ENCODE peak calls at places on chromosomes 12 and 14, in seven cellular contexts. One of them, this sample, is unnamed. For H3K36me3, the result is how much of the 10 kb centered on the place peaks cover.

GRCh38 chr14:95943699-95944098 is 67.1 kb downstream of the TUNAR start:
- DNase-seq in endothelial cell of umbilical vein: no peak
- DNase-seq in esophagus muscularis mucosa: no peak
- DNase-seq in SK-N-SH: peak
- DNase-seq in stomach: no peak
- DNase-seq in GM23338: peak
- DNase-seq in prostate gland: no peak
- DNase-seq in this sample: no peak

GRCh38 chr12:117119592-117120198 is 20.5 kb upstream of the TESC start:
- DNase-seq in endothelial cell of umbilical vein: no peak
- DNase-seq in GM23338: peak
- DNase-seq in prostate gland: no peak
- DNase-seq in stomach: no peak
- DNase-seq in esophagus muscularis mucosa: no peak
- DNase-seq in SK-N-SH: peak
- DNase-seq in this sample: no peak

GRCh38 chr14:24803933-24804494 is 170.0 kb upstream of the GZMB start:
- DNase-seq in SK-N-SH: no peak
- DNase-seq in endothelial cell of umbilical vein: no peak
- DNase-seq in GM23338: no peak
- DNase-seq in esophagus muscularis mucosa: no peak
- DNase-seq in stomach: no peak
- DNase-seq in prostate gland: no peak
- DNase-seq in this sample: no peak

GRCh38 chr12:80208081-80208480 is 108.7 kb downstream of the OTOGL start:
- DNase-seq in esophagus muscularis mucosa: no peak
- DNase-seq in prostate gland: no peak
- DNase-seq in stomach: no peak
- DNase-seq in endothelial cell of umbilical vein: no peak
- DNase-seq in GM23338: no peak
- DNase-seq in SK-N-SH: no peak
- DNase-seq in this sample: no peak

GRCh38 chr12:2264622-2265306 is 212.0 kb downstream of the CACNA1C start:
- DNase-seq in stomach: no peak
- DNase-seq in prostate gland: no peak
- DNase-seq in esophagus muscularis mucosa: no peak
- DNase-seq in endothelial cell of umbilical vein: no peak
- DNase-seq in SK-N-SH: no peak
- DNase-seq in GM23338: no peak
- DNase-seq in this sample: peak

GRCh38 chr12:3035815-3036702 is 41.1 kb upstream of the TSPAN9 start:
- DNase-seq in stomach: no peak
- DNase-seq in endothelial cell of umbilical vein: peak
- DNase-seq in prostate gland: no peak
- DNase-seq in GM23338: peak
- DNase-seq in SK-N-SH: peak
- DNase-seq in esophagus muscularis mucosa: no peak
- DNase-seq in this sample: no peak

GRCh38 chr14:67371247-67372148 is 11.4 kb downstream of the EIF2S1 start:
- DNase-seq in prostate gland: no peak
- DNase-seq in stomach: no peak
- DNase-seq in GM23338: no peak
- DNase-seq in esophagus muscularis mucosa: no peak
- DNase-seq in endothelial cell of umbilical vein: peak
- DNase-seq in SK-N-SH: no peak
- DNase-seq in this sample: no peak

GRCh38 chr14:24710403-24711063 is 76.5 kb upstream of the GZMB start:
- DNase-seq in prostate gland: peak
- DNase-seq in esophagus muscularis mucosa: peak
- DNase-seq in SK-N-SH: peak
- DNase-seq in stomach: peak
- DNase-seq in GM23338: peak
- DNase-seq in endothelial cell of umbilical vein: peak
- DNase-seq in this sample: peak

GRCh38 chr14:73977896-73978295 is 27.8 kb downstream of the COQ6 start:
- DNase-seq in GM23338: no peak
- DNase-seq in esophagus muscularis mucosa: no peak
- DNase-seq in SK-N-SH: no peak
- DNase-seq in endothelial cell of umbilical vein: no peak
- DNase-seq in stomach: no peak
- DNase-seq in prostate gland: no peak
- DNase-seq in this sample: no peak

GRCh38 chr12:39451977-39452376 is 9.1 kb upstream of the KIF21A start:
- DNase-seq in esophagus muscularis mucosa: no peak
- DNase-seq in SK-N-SH: no peak
- DNase-seq in GM23338: peak
- DNase-seq in stomach: no peak
- DNase-seq in prostate gland: no peak
- DNase-seq in endothelial cell of umbilical vein: no peak
- DNase-seq in this sample: no peak

GRCh38 chr12:113298861-113299545 is 35.9 kb downstream of the SLC8B1 start:
- DNase-seq in SK-N-SH: no peak
- DNase-seq in prostate gland: no peak
- DNase-seq in stomach: no peak
- DNase-seq in esophagus muscularis mucosa: no peak
- DNase-seq in GM23338: no peak
- DNase-seq in endothelial cell of umbilical vein: no peak
- DNase-seq in this sample: no peak

GRCh38 chr14:73833530-73834257 is 17.9 kb upstream of the PTGR2 start:
- DNase-seq in stomach: no peak
- DNase-seq in SK-N-SH: no peak
- DNase-seq in prostate gland: no peak
- DNase-seq in endothelial cell of umbilical vein: no peak
- DNase-seq in GM23338: peak
- DNase-seq in esophagus muscularis mucosa: no peak
- DNase-seq in this sample: no peak

GRCh38 chr12:116620085-116620734 is 61.0 kb downstream of the MAP1LC3B2 start:
- DNase-seq in esophagus muscularis mucosa: no peak
- DNase-seq in GM23338: no peak
- DNase-seq in stomach: no peak
- DNase-seq in prostate gland: no peak
- DNase-seq in SK-N-SH: no peak
- DNase-seq in endothelial cell of umbilical vein: no peak
- DNase-seq in this sample: no peak

GRCh38 chr12:68435238-68435637 is 103.1 kb upstream of the MDM1 start:
- DNase-seq in stomach: no peak
- DNase-seq in esophagus muscularis mucosa: no peak
- DNase-seq in prostate gland: no peak
- DNase-seq in endothelial cell of umbilical vein: no peak
- DNase-seq in SK-N-SH: no peak
- DNase-seq in GM23338: no peak
- DNase-seq in this sample: no peak

GRCh38 chr12:111297703-111298426 is 71.0 kb downstream of the PHETA1 start:
- DNase-seq in endothelial cell of umbilical vein: no peak
- DNase-seq in stomach: no peak
- DNase-seq in GM23338: peak
- DNase-seq in SK-N-SH: peak
- DNase-seq in prostate gland: no peak
- DNase-seq in esophagus muscularis mucosa: no peak
- DNase-seq in this sample: no peak

GRCh38 chr14:94116701-94117100 is 6.2 kb downstream of the IFI27 start:
- DNase-seq in SK-N-SH: no peak
- DNase-seq in endothelial cell of umbilical vein: no peak
- DNase-seq in stomach: peak
- DNase-seq in prostate gland: no peak
- DNase-seq in GM23338: no peak
- DNase-seq in esophagus muscularis mucosa: no peak
- DNase-seq in this sample: no peak

GRCh38 chr12:10213168-10214130 is 772 bp downstream of the GABARAPL1 start:
- DNase-seq in endothelial cell of umbilical vein: peak
- DNase-seq in prostate gland: peak
- DNase-seq in stomach: peak
- DNase-seq in GM23338: peak
- DNase-seq in SK-N-SH: peak
- DNase-seq in esophagus muscularis mucosa: peak
- DNase-seq in this sample: peak

GRCh38 chr12:100251917-100252316 is 15.0 kb downstream of the DEPDC4 start:
- DNase-seq in esophagus muscularis mucosa: no peak
- DNase-seq in GM23338: no peak
- DNase-seq in stomach: no peak
- DNase-seq in prostate gland: peak
- DNase-seq in SK-N-SH: no peak
- DNase-seq in endothelial cell of umbilical vein: no peak
- DNase-seq in this sample: no peak

GRCh38 chr12:57909056-57909455 is 32.3 kb upstream of the ATP23 start:
- DNase-seq in endothelial cell of umbilical vein: no peak
- DNase-seq in stomach: no peak
- DNase-seq in SK-N-SH: no peak
- DNase-seq in GM23338: no peak
- DNase-seq in esophagus muscularis mucosa: no peak
- DNase-seq in prostate gland: no peak
- DNase-seq in this sample: no peak
- TF ChIP-seq POLR2AphosphoS5 in endothelial cell of umbilical vein: no peak
- TF ChIP-seq POLR2AphosphoS5 in stomach: no peak
- TF ChIP-seq POLR2AphosphoS5 in SK-N-SH: no peak
- TF ChIP-seq POLR2AphosphoS5 in GM23338: no peak
- TF ChIP-seq POLR2AphosphoS5 in esophagus muscularis mucosa: no peak
- TF ChIP-seq POLR2AphosphoS5 in prostate gland: no peak
- TF ChIP-seq POLR2AphosphoS5 in this sample: no peak

DNA sequence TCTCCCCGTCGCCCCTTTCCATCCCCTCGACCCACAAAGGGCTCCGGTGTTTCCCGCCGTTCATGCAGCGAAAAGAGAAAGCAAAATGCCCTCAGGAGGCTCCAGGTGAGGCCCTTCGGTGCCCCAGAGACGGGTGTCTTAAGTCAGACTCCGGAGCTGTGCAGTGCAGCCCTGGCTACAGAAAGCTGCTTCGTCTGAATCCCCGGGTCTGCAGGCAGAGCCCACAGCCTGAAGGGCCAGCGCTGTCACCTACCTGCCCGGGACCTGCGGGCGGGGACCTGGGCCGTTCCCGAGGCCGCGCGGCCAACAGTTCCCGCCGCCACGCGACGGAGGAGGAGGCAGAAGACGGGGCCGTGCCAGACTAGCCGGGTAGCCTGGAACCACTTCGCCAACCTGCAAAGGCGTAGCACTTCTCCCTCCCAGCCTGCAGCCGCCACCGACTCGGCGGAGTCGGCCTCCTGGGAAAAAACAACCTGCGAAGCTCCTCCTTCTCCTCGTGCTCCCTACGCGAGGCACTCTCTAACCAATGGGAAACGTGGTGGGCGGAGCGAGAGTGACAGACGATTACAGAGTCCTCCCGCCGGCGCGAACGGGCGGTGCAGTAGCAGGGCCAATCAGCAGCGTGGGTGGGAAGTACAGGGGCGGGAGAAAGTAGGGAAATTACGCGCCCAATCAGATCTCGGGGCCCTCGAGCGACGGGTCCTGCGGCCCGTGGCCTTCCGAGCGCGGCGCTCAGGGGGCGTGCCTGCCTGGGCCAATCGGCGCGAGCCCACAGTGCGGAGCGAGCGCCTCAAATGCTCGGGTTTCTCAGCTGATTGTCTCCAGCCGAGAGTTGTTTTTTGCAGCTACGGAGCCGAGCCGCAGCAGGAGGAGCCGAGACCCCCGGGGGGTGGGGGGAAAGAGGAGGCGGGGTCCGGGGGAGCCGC is at the start of the genes GPR137C and TXNDC16:
- DNase-seq in endothelial cell of umbilical vein: peak
- DNase-seq in GM23338: peak
- DNase-seq in esophagus muscularis mucosa: peak
- DNase-seq in prostate gland: peak
- DNase-seq in stomach: peak
- DNase-seq in SK-N-SH: peak
- DNase-seq in this sample: peak
- H3K36me3 ChIP-seq in endothelial cell of umbilical vein: under half
- H3K36me3 ChIP-seq in GM23338: under half
- H3K36me3 ChIP-seq in esophagus muscularis mucosa: under half
- H3K36me3 ChIP-seq in prostate gland: under half
- H3K36me3 ChIP-seq in stomach: under half
- H3K36me3 ChIP-seq in SK-N-SH: under half
- H3K36me3 ChIP-seq in this sample: under half

DNA sequence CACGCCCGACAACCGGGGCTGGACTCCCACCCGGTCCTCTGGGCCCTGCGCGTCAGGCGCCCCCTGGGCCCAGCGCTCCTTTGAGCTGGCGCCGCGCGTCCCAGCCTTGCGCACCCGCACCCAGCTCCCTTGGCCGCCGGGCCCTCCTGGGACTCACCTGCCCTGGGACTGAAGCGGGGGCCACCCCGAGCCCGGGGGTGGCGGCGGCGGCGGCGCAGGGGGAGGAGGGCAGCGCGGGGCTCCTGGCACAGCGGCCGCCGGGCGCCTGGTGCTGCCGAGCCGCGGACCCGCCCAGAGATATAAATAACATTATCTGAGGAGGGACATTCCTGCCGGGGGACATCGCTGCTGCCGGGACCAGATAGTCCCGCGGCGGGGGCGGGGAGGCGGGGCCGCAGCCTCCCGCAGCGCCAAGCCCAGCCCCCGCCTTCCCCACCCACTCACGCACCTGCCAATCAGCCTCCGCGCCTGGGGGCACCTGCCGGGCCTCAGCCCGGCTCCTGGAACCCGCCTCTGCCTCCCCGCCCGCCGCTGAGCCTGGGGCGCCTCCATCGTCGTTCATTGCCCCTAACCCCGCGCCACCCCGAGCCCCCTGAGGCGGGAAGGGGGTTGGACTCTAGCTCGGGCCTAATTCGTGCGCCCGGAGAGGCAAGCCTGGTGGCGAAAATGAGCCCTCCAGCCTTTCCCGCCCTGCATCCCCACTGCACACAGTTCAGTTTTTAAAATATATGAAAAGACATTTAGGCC is at the start of gene SPTB:
- DNase-seq in SK-N-SH: peak
- DNase-seq in GM23338: peak
- DNase-seq in endothelial cell of umbilical vein: no peak
- DNase-seq in stomach: peak
- DNase-seq in esophagus muscularis mucosa: peak
- DNase-seq in prostate gland: peak
- DNase-seq in this sample: peak
- TF ChIP-seq POLR2AphosphoS5 in SK-N-SH: no peak
- TF ChIP-seq POLR2AphosphoS5 in GM23338: peak
- TF ChIP-seq POLR2AphosphoS5 in endothelial cell of umbilical vein: no peak
- TF ChIP-seq POLR2AphosphoS5 in stomach: no peak
- TF ChIP-seq POLR2AphosphoS5 in esophagus muscularis mucosa: no peak
- TF ChIP-seq POLR2AphosphoS5 in prostate gland: no peak
- TF ChIP-seq POLR2AphosphoS5 in this sample: no peak

GRCh38 chr14:75088566-75089373 is 19.3 kb downstream of the ZC2HC1C start:
- DNase-seq in stomach: peak
- DNase-seq in SK-N-SH: peak
- DNase-seq in GM23338: peak
- DNase-seq in esophagus muscularis mucosa: no peak
- DNase-seq in prostate gland: peak
- DNase-seq in endothelial cell of umbilical vein: peak
- DNase-seq in this sample: peak

GRCh38 chr14:75081835-75082234 is 12.4 kb downstream of the ZC2HC1C start:
- DNase-seq in prostate gland: no peak
- DNase-seq in stomach: no peak
- DNase-seq in GM23338: no peak
- DNase-seq in SK-N-SH: no peak
- DNase-seq in esophagus muscularis mucosa: no peak
- DNase-seq in endothelial cell of umbilical vein: no peak
- DNase-seq in this sample: no peak

GRCh38 chr14:75088153-75088552 is 18.7 kb downstream of the ZC2HC1C start:
- DNase-seq in endothelial cell of umbilical vein: no peak
- DNase-seq in prostate gland: no peak
- DNase-seq in GM23338: no peak
- DNase-seq in stomach: no peak
- DNase-seq in SK-N-SH: no peak
- DNase-seq in esophagus muscularis mucosa: no peak
- DNase-seq in this sample: no peak

GRCh38 chr14:75083271-75083670 is 13.8 kb downstream of the ZC2HC1C start:
- DNase-seq in SK-N-SH: no peak
- DNase-seq in stomach: no peak
- DNase-seq in GM23338: no peak
- DNase-seq in endothelial cell of umbilical vein: no peak
- DNase-seq in prostate gland: no peak
- DNase-seq in esophagus muscularis mucosa: no peak
- DNase-seq in this sample: no peak

GRCh38 chr14:75084513-75084912 is 15.1 kb downstream of the ZC2HC1C start:
- DNase-seq in stomach: no peak
- DNase-seq in endothelial cell of umbilical vein: peak
- DNase-seq in prostate gland: peak
- DNase-seq in esophagus muscularis mucosa: no peak
- DNase-seq in SK-N-SH: no peak
- DNase-seq in GM23338: no peak
- DNase-seq in this sample: peak
- H3K36me3 ChIP-seq in stomach: half or more
- H3K36me3 ChIP-seq in endothelial cell of umbilical vein: under half
- H3K36me3 ChIP-seq in prostate gland: under half
- H3K36me3 ChIP-seq in esophagus muscularis mucosa: under half
- H3K36me3 ChIP-seq in SK-N-SH: half or more
- H3K36me3 ChIP-seq in GM23338: under half
- H3K36me3 ChIP-seq in this sample: under half